ENCODE peak calls at places on chromosomes 11 and 22, in eight cellular contexts. B, Q, G, J, N, L, R and M are unnamed samples.

GRCh38 chr22:25130462-25130861 is 69.2 kb upstream of the CRYBB3 start:
- DNase-seq in B (no peak), Q (no peak), G (no peak), J (no peak), N (no peak), L (no peak), R (no peak), M (no peak)

GRCh38 chr11:128902515-128903066 is 11.4 kb downstream of the KCNJ5 start:
- DNase-seq in B (no peak), Q (no peak), G (peak; percentile 66), J (no peak), N (no peak), L (peak; percentile 74), R (peak; percentile 78), M (no peak)

GRCh38 chr11:114236829-114237228 is 59.4 kb upstream of the NNMT start:
- DNase-seq in B (no peak), Q (no peak), G (peak; percentile 32), J (peak; percentile 24), N (no peak), L (peak; percentile 79), R (no peak), M (no peak)

GRCh38 chr22:41285441-41285819 is 557 bp downstream of the RANGAP1 start:
- DNase-seq in B (peak; percentile 63), Q (peak; percentile 37), G (peak; percentile 84), J (peak; percentile 81), N (peak; percentile 73), L (peak; percentile 96), R (peak; percentile 98), M (peak; percentile 28)

GRCh38 chr22:33539202-33539901 is 380.9 kb downstream of the LARGE1 start:
- DNase-seq in B (no peak), Q (no peak), G (no peak), J (no peak), N (no peak), L (no peak), R (no peak), M (no peak)

GRCh38 chr22:35134637-35135036 is 68.7 kb downstream of the ISX start:
- DNase-seq in B (no peak), Q (no peak), G (no peak), J (no peak), N (no peak), L (no peak), R (no peak), M (no peak)

GRCh38 chr11:34051349-34052035 is at the start of gene CAPRIN1:
- DNase-seq in B (peak; percentile 86), Q (peak; percentile 89), G (peak; percentile 95), J (peak; percentile 90), N (peak; percentile 96), L (peak; percentile 87), R (peak; percentile 93), M (peak; percentile 92)

GRCh38 chr22:42269407-42270177 is 861 bp downstream of the TCF20 start:
- DNase-seq in B (peak; percentile 73), Q (no peak), G (peak; percentile 10), J (peak; percentile 69), N (peak; percentile 84), L (no peak), R (peak; percentile 60), M (peak; percentile 41)

GRCh38 chr11:10091314-10092045 is 202.5 kb downstream of the SBF2 start:
- DNase-seq in B (no peak), Q (no peak), G (no peak), J (no peak), N (no peak), L (peak; percentile 62), R (no peak), M (no peak)

GRCh38 chr22:19085233-19086043 is 36.8 kb downstream of the DGCR2 start:
- DNase-seq in B (no peak), Q (no peak), G (peak; percentile 92), J (no peak), N (peak; percentile 21), L (peak; percentile 58), R (peak; percentile 52), M (no peak)

GRCh38 chr11:76810151-76810853 is 27.1 kb downstream of the TSKU start:
- DNase-seq in B (no peak), Q (no peak), G (peak; percentile 53), J (peak; percentile 42), N (peak; percentile 63), L (no peak), R (peak; percentile 66), M (no peak)

GRCh38 chr11:116376547-116376946 is 396.2 kb downstream of the BUD13 start:
- DNase-seq in B (no peak), Q (no peak), G (no peak), J (no peak), N (no peak), L (no peak), R (no peak), M (no peak)

GRCh38 chr22:42207918-42208317 is 62.5 kb downstream of the TCF20 start:
- DNase-seq in B (no peak), Q (no peak), G (no peak), J (no peak), N (no peak), L (no peak), R (no peak), M (no peak)

GRCh38 chr11:105734422-105734821 is 124.5 kb downstream of the GRIA4 start:
- DNase-seq in B (no peak), Q (no peak), G (no peak), J (no peak), N (no peak), L (no peak), R (no peak), M (no peak)